ENCODE peak calls at places on chromosome 7, in eight cellular contexts. One of them, this sample, is unnamed.

GRCh38 chr7:115232041-115232440 is 310.1 kb downstream of the MDFIC start:
- DNase-seq in RPMI8226: no peak
- DNase-seq in NCI-H345: no peak
- DNase-seq in small intestine: no peak
- DNase-seq in prostate gland: no peak
- DNase-seq in suprapubic skin: no peak
- DNase-seq in MCF 10A: no peak
- DNase-seq in aorta: no peak
- DNase-seq in this sample: no peak

GRCh38 chr7:29557954-29558353 is 5.7 kb upstream of the PRR15 start:
- DNase-seq in RPMI8226: no peak
- DNase-seq in NCI-H345: no peak
- DNase-seq in small intestine: no peak
- DNase-seq in prostate gland: no peak
- DNase-seq in suprapubic skin: no peak
- DNase-seq in MCF 10A: no peak
- DNase-seq in aorta: peak; percentile 55
- DNase-seq in this sample: peak; percentile 41

GRCh38 chr7:93931655-93932054 is 10.1 kb downstream of the GNG11 start:
- DNase-seq in RPMI8226: no peak
- DNase-seq in NCI-H345: no peak
- DNase-seq in small intestine: no peak
- DNase-seq in prostate gland: no peak
- DNase-seq in suprapubic skin: no peak
- DNase-seq in MCF 10A: no peak
- DNase-seq in aorta: no peak
- DNase-seq in this sample: no peak

GRCh38 chr7:94588090-94588489 is 67.8 kb downstream of the SGCE start:
- DNase-seq in RPMI8226: no peak
- DNase-seq in NCI-H345: no peak
- DNase-seq in small intestine: no peak
- DNase-seq in prostate gland: no peak
- DNase-seq in suprapubic skin: no peak
- DNase-seq in MCF 10A: no peak
- DNase-seq in aorta: no peak
- DNase-seq in this sample: no peak

GRCh38 chr7:98314469-98314868 is 33.0 kb downstream of the BRI3 start:
- DNase-seq in RPMI8226: no peak
- DNase-seq in NCI-H345: no peak
- DNase-seq in small intestine: no peak
- DNase-seq in prostate gland: no peak
- DNase-seq in suprapubic skin: no peak
- DNase-seq in MCF 10A: no peak
- DNase-seq in aorta: no peak
- DNase-seq in this sample: no peak

GRCh38 chr7:1695800-1696454 is 25.9 kb downstream of the ELFN1 start:
- DNase-seq in RPMI8226: peak; percentile 8
- DNase-seq in NCI-H345: no peak
- DNase-seq in small intestine: no peak
- DNase-seq in prostate gland: no peak
- DNase-seq in suprapubic skin: no peak
- DNase-seq in MCF 10A: no peak
- DNase-seq in aorta: peak; percentile 40
- DNase-seq in this sample: no peak

GRCh38 chr7:94055963-94056362 is 51.8 kb upstream of the BET1 start:
- DNase-seq in RPMI8226: no peak
- DNase-seq in NCI-H345: no peak
- DNase-seq in small intestine: no peak
- DNase-seq in prostate gland: no peak
- DNase-seq in suprapubic skin: no peak
- DNase-seq in MCF 10A: no peak
- DNase-seq in aorta: no peak
- DNase-seq in this sample: no peak

GRCh38 chr7:124761164-124761715 is 4.4 kb downstream of the GPR37 start:
- DNase-seq in RPMI8226: no peak
- DNase-seq in NCI-H345: no peak
- DNase-seq in small intestine: no peak
- DNase-seq in prostate gland: no peak
- DNase-seq in suprapubic skin: no peak
- DNase-seq in MCF 10A: no peak
- DNase-seq in aorta: no peak
- DNase-seq in this sample: no peak

GRCh38 chr7:81887098-81887497 is 117.3 kb upstream of the HGF start:
- DNase-seq in RPMI8226: peak; percentile 94
- DNase-seq in NCI-H345: peak; percentile 12
- DNase-seq in small intestine: no peak
- DNase-seq in prostate gland: no peak
- DNase-seq in suprapubic skin: no peak
- DNase-seq in MCF 10A: no peak
- DNase-seq in aorta: no peak
- DNase-seq in this sample: no peak

GRCh38 chr7:113629244-113629643 is 289.6 kb downstream of the PPP1R3A start:
- DNase-seq in RPMI8226: no peak
- DNase-seq in NCI-H345: no peak
- DNase-seq in small intestine: no peak
- DNase-seq in prostate gland: no peak
- DNase-seq in suprapubic skin: no peak
- DNase-seq in MCF 10A: peak; percentile 33
- DNase-seq in aorta: no peak
- DNase-seq in this sample: peak; percentile 69

GRCh38 chr7:73809454-73810090 is 21.2 kb upstream of the CLDN4 start:
- DNase-seq in RPMI8226: no peak
- DNase-seq in NCI-H345: no peak
- DNase-seq in small intestine: peak; percentile 78
- DNase-seq in prostate gland: no peak
- DNase-seq in suprapubic skin: peak; percentile 67
- DNase-seq in MCF 10A: peak; percentile 55
- DNase-seq in aorta: peak; percentile 35
- DNase-seq in this sample: peak; percentile 87

GRCh38 chr7:93894966-93895650 is 4.6 kb upstream of the TFPI2 start:
- DNase-seq in RPMI8226: no peak
- DNase-seq in NCI-H345: no peak
- DNase-seq in small intestine: no peak
- DNase-seq in prostate gland: no peak
- DNase-seq in suprapubic skin: no peak
- DNase-seq in MCF 10A: no peak
- DNase-seq in aorta: no peak
- DNase-seq in this sample: no peak

GRCh38 chr7:12889391-12889790 is 202.0 kb downstream of the ARL4A start:
- DNase-seq in RPMI8226: no peak
- DNase-seq in NCI-H345: no peak
- DNase-seq in small intestine: no peak
- DNase-seq in prostate gland: no peak
- DNase-seq in suprapubic skin: no peak
- DNase-seq in MCF 10A: no peak
- DNase-seq in aorta: peak; percentile 45
- DNase-seq in this sample: no peak

GRCh38 chr7:149875396-149875795 is 1.6 kb downstream of the ATP6V0E2 start:
- DNase-seq in RPMI8226: peak; percentile 1
- DNase-seq in NCI-H345: no peak
- DNase-seq in small intestine: no peak
- DNase-seq in prostate gland: peak; percentile 3
- DNase-seq in suprapubic skin: no peak
- DNase-seq in MCF 10A: no peak
- DNase-seq in aorta: no peak
- DNase-seq in this sample: no peak

GRCh38 chr7:116210345-116211005 is at the start of gene TES:
- DNase-seq in RPMI8226: peak; percentile 90
- DNase-seq in NCI-H345: peak; percentile 79
- DNase-seq in small intestine: peak; percentile 85
- DNase-seq in prostate gland: peak; percentile 71
- DNase-seq in suprapubic skin: no peak
- DNase-seq in MCF 10A: peak; percentile 74
- DNase-seq in aorta: peak; percentile 77
- DNase-seq in this sample: peak; percentile 87

GRCh38 chr7:132347858-132348257 is 228.4 kb downstream of the PLXNA4 start:
- DNase-seq in RPMI8226: no peak
- DNase-seq in NCI-H345: no peak
- DNase-seq in small intestine: no peak
- DNase-seq in prostate gland: no peak
- DNase-seq in suprapubic skin: no peak
- DNase-seq in MCF 10A: no peak
- DNase-seq in aorta: no peak
- DNase-seq in this sample: no peak

This sample was measured in epithelial cell of esophagus.